ENCODE peak calls at places on chromosomes 3 and 15, in eight cellular contexts. One of them, this sample, is unnamed.

GRCh38 chr3:58287354-58287753 is 18.7 kb upstream of the RPP14 start:
- DNase-seq in astrocyte of the cerebellum: no peak
- DNase-seq in hypothalamus: peak; percentile 69
- DNase-seq in heart right ventricle: no peak
- DNase-seq in EL: no peak
- DNase-seq in lung microvascular endothelial cell: no peak
- DNase-seq in SW480: no peak
- DNase-seq in mesenchymal stem cell: no peak
- DNase-seq in this sample: no peak

GRCh38 chr15:43249699-43250203 is 17.0 kb downstream of the TGM5 start:
- DNase-seq in heart right ventricle: no peak
- DNase-seq in astrocyte of the cerebellum: peak; percentile 87
- DNase-seq in mesenchymal stem cell: peak; percentile 79
- DNase-seq in SW480: peak; percentile 8
- DNase-seq in EL: peak; percentile 98
- DNase-seq in hypothalamus: no peak
- DNase-seq in lung microvascular endothelial cell: no peak
- DNase-seq in this sample: no peak

GRCh38 chr3:184186184-184186901 is at the start of gene ABCF3:
- DNase-seq in hypothalamus: no peak
- DNase-seq in mesenchymal stem cell: no peak
- DNase-seq in lung microvascular endothelial cell: peak; percentile 59
- DNase-seq in heart right ventricle: no peak
- DNase-seq in astrocyte of the cerebellum: no peak
- DNase-seq in EL: peak; percentile 54
- DNase-seq in SW480: peak; percentile 35
- DNase-seq in this sample: peak; percentile 73

GRCh38 chr3:118641608-118642007 is 393.0 kb downstream of the IGSF11 start:
- DNase-seq in lung microvascular endothelial cell: no peak
- DNase-seq in heart right ventricle: no peak
- DNase-seq in astrocyte of the cerebellum: no peak
- DNase-seq in SW480: peak; percentile 5
- DNase-seq in EL: no peak
- DNase-seq in hypothalamus: peak; percentile 5
- DNase-seq in mesenchymal stem cell: no peak
- DNase-seq in this sample: no peak

GRCh38 chr3:72247645-72248388 is 462.9 kb upstream of the PROK2 start:
- DNase-seq in heart right ventricle: no peak
- DNase-seq in astrocyte of the cerebellum: no peak
- DNase-seq in hypothalamus: peak; percentile 56
- DNase-seq in lung microvascular endothelial cell: no peak
- DNase-seq in EL: no peak
- DNase-seq in mesenchymal stem cell: no peak
- DNase-seq in SW480: no peak
- DNase-seq in this sample: peak; percentile 74

GRCh38 chr3:123816673-123817207 is 67.4 kb downstream of the MYLK start:
- DNase-seq in SW480: no peak
- DNase-seq in astrocyte of the cerebellum: peak; percentile 50
- DNase-seq in hypothalamus: no peak
- DNase-seq in lung microvascular endothelial cell: no peak
- DNase-seq in mesenchymal stem cell: no peak
- DNase-seq in heart right ventricle: no peak
- DNase-seq in EL: peak; percentile 95
- DNase-seq in this sample: no peak

GRCh38 chr3:195160257-195160898 is 110.6 kb downstream of the XXYLT1 start:
- DNase-seq in mesenchymal stem cell: peak; percentile 86
- DNase-seq in EL: peak; percentile 73
- DNase-seq in heart right ventricle: no peak
- DNase-seq in astrocyte of the cerebellum: no peak
- DNase-seq in SW480: peak; percentile 30
- DNase-seq in hypothalamus: no peak
- DNase-seq in lung microvascular endothelial cell: peak; percentile 99
- DNase-seq in this sample: no peak

GRCh38 chr3:158918008-158918407 is 116.2 kb downstream of the MFSD1 start:
- DNase-seq in lung microvascular endothelial cell: peak; percentile 38
- DNase-seq in SW480: peak; percentile 76
- DNase-seq in heart right ventricle: peak; percentile 11
- DNase-seq in hypothalamus: peak; percentile 9
- DNase-seq in EL: peak; percentile 83
- DNase-seq in astrocyte of the cerebellum: peak; percentile 60
- DNase-seq in mesenchymal stem cell: peak; percentile 85
- DNase-seq in this sample: peak; percentile 30

GRCh38 chr15:47366884-47367283 is 350.4 kb upstream of the SEMA6D start:
- DNase-seq in EL: no peak
- DNase-seq in lung microvascular endothelial cell: no peak
- DNase-seq in mesenchymal stem cell: peak; percentile 72
- DNase-seq in astrocyte of the cerebellum: no peak
- DNase-seq in hypothalamus: no peak
- DNase-seq in heart right ventricle: no peak
- DNase-seq in SW480: peak; percentile 8
- DNase-seq in this sample: no peak

GRCh38 chr3:127448161-127448561 is 142.4 kb downstream of the TPRA1 start:
- DNase-seq in SW480: no peak
- DNase-seq in astrocyte of the cerebellum: no peak
- DNase-seq in lung microvascular endothelial cell: no peak
- DNase-seq in EL: no peak
- DNase-seq in hypothalamus: no peak
- DNase-seq in heart right ventricle: no peak
- DNase-seq in mesenchymal stem cell: no peak
- DNase-seq in this sample: no peak

GRCh38 chr15:60477991-60478632 is 830 bp downstream of the ICE2 start:
- DNase-seq in astrocyte of the cerebellum: no peak
- DNase-seq in EL: peak; percentile 26
- DNase-seq in lung microvascular endothelial cell: peak; percentile 98
- DNase-seq in SW480: peak; percentile 48
- DNase-seq in heart right ventricle: peak; percentile 23
- DNase-seq in hypothalamus: no peak
- DNase-seq in mesenchymal stem cell: peak; percentile 64
- DNase-seq in this sample: no peak

This sample was measured in left ventricle myocardium superior.